ENCODE peak calls at places on chromosomes 1 and 21, in four cellular contexts. M is MM.1S, H is HepG2, P is heart left ventricle. S is an unnamed sample.
A peak's percentile ranks its signal among the peaks of the same experiment; 100 is the strongest.

GRCh38 chr1:3831689-3832088 is 25.3 kb downstream of the CEP104 start:
- DNase-seq in H (no peak), P (no peak), M (no peak), S (no peak)

GRCh38 chr1:1156140-1157032 is 17.3 kb upstream of the TTLL10 start:
- DNase-seq in H (no peak), M (no peak), P (no peak), S (no peak)

GRCh38 chr1:153563991-153564390 is 1.7 kb downstream of the S100A2 start:
- DNase-seq in H (no peak), M (no peak), P (no peak), S (no peak)

GRCh38 chr1:56137829-56138505 is 441.4 kb downstream of the PLPP3 start:
- DNase-seq in M (no peak), H (no peak), P (no peak), S (no peak)

GRCh38 chr1:47536646-47537118 is 98.8 kb downstream of the FOXD2 start:
- DNase-seq in M (no peak), H (no peak), P (no peak), S (no peak)

GRCh38 chr1:35980090-35980489 is 49.2 kb downstream of the AGO3 start:
- DNase-seq in M (no peak), H (no peak), P (no peak), S (no peak)

GRCh38 chr1:205698921-205699320 is 18.6 kb upstream of the SLC45A3 start:
- DNase-seq in M (no peak), H (no peak), P (no peak), S (no peak)

GRCh38 chr21:33848252-33848953 is 67.2 kb downstream of the ATP5PO start:
- DNase-seq in H (no peak), M (no peak), P (peak; percentile 21), S (no peak)

GRCh38 chr21:23402929-23403520 is 2204.3 kb downstream of the MRPL39 start:
- DNase-seq in M (no peak), P (no peak), H (no peak), S (no peak)

GRCh38 chr1:2495026-2495425 is 18.9 kb downstream of the PLCH2 start:
- DNase-seq in P (no peak), M (no peak), H (no peak), S (no peak)

GRCh38 chr1:81432089-81432488 is 368.6 kb upstream of the ADGRL2 start:
- DNase-seq in M (no peak), P (no peak), H (no peak), S (no peak)

GRCh38 chr1:198543670-198544260 is 3.3 kb upstream of the ATP6V1G3 start:
- DNase-seq in P (no peak), H (no peak), M (no peak), S (no peak)

GRCh38 chr1:36572906-36573305 is 90.2 kb upstream of the CSF3R start:
- DNase-seq in M (no peak), P (no peak), H (no peak), S (no peak)

GRCh38 chr1:91511386-91511785 is 10.7 kb downstream of the CDC7 start:
- DNase-seq in M (peak; percentile 49), P (no peak), H (peak; percentile 35), S (peak; percentile 41)

GRCh38 chr1:94335447-94335846 is 82.7 kb upstream of the ABCD3 start:
- DNase-seq in P (no peak), H (no peak), M (no peak), S (peak; percentile 54)

GRCh38 chr21:44939532-44940115 is at the start of gene SLX9:
- DNase-seq in M (peak; percentile 92), H (peak; percentile 62), P (peak; percentile 90), S (peak; percentile 90)

GRCh38 chr1:79285659-79286058 is 279.1 kb upstream of the ADGRL4 start:
- DNase-seq in P (no peak), M (no peak), H (no peak), S (no peak)

GRCh38 chr21:42440187-42440792 is 36.6 kb downstream of the UBASH3A start:
- DNase-seq in H (no peak), P (no peak), M (no peak), S (peak; percentile 89)

GRCh38 chr1:17192394-17193221 is 12.3 kb upstream of the PADI1 start:
- DNase-seq in M (no peak), H (no peak), P (no peak), S (no peak)

GRCh38 chr1:197441990-197442389 is 173.9 kb downstream of the CRB1 start:
- DNase-seq in M (no peak), H (peak; percentile 30), P (peak; percentile 57), S (no peak)

GRCh38 chr1:203559523-203559922 is 65.6 kb downstream of the OPTC start:
- DNase-seq in P (no peak), M (no peak), H (no peak), S (no peak)

GRCh38 chr1:232813082-232813481 is 7.9 kb downstream of the MAP10 start:
- DNase-seq in M (no peak), P (no peak), H (no peak), S (no peak)

GRCh38 chr1:113870778-113871177 is 734 bp downstream of the PTPN22 start:
- DNase-seq in M (no peak), P (no peak), H (no peak), S (peak; percentile 34)

GRCh38 chr21:39217356-39218081 is 34.3 kb upstream of the PSMG1 start:
- DNase-seq in M (no peak), P (no peak), H (no peak), S (no peak)

GRCh38 chr1:80731241-80731894 is 1069.4 kb upstream of the ADGRL2 start:
- DNase-seq in H (no peak), P (no peak), M (no peak), S (no peak)

GRCh38 chr21:42009018-42009830 is 936 bp downstream of the ZBTB21 start:
- DNase-seq in H (peak; percentile 62), M (peak; percentile 83), P (peak; percentile 77), S (peak; percentile 83)

GRCh38 chr1:97412737-97413136 is 508.1 kb downstream of the DPYD start:
- DNase-seq in M (no peak), P (no peak), H (no peak), S (no peak)

GRCh38 chr21:43209575-43210453 is 41.0 kb downstream of the CRYAA start:
- DNase-seq in H (peak; percentile 72), P (peak; percentile 68), M (no peak), S (no peak)

GRCh38 chr1:36322786-36323635 is 434 bp downstream of the EVA1B start:
- DNase-seq in P (peak; percentile 86), H (no peak), M (no peak), S (peak; percentile 38)

GRCh38 chr1:161209790-161210409 is 5.2 kb upstream of the FCER1G start:
- DNase-seq in P (peak; percentile 82), H (peak; percentile 79), M (peak; percentile 90), S (peak; percentile 82)

GRCh38 chr1:173914366-173914871 is 2.7 kb downstream of the SERPINC1 start:
- DNase-seq in H (peak; percentile 44), M (peak; percentile 70), P (no peak), S (peak; percentile 62)

GRCh38 chr1:58893257-58893869 is 109.5 kb upstream of the JUN start:
- DNase-seq in H (no peak), P (no peak), M (no peak), S (no peak)

GRCh38 chr1:6955357-6956154 is 170.3 kb downstream of the CAMTA1 start:
- DNase-seq in M (no peak), P (no peak), H (no peak), S (no peak)

GRCh38 chr1:41611068-41611931 is 126.8 kb upstream of the EDN2 start:
- DNase-seq in P (no peak), H (no peak), M (no peak), S (no peak)

GRCh38 chr1:65827346-65827745 is 34.7 kb downstream of the PDE4B start:
- DNase-seq in M (no peak), P (no peak), H (no peak), S (no peak)

GRCh38 chr1:101410048-101410878 is 173.4 kb downstream of the S1PR1 start:
- DNase-seq in M (no peak), P (no peak), H (no peak), S (peak; percentile 96)

GRCh38 chr1:13512472-13512871 is 1.3 kb downstream of the LRRC38 start:
- DNase-seq in M (no peak), H (no peak), P (no peak), S (no peak)

GRCh38 chr1:13517193-13517812 is 3.5 kb upstream of the LRRC38 start:
- DNase-seq in M (no peak), H (peak; percentile 5), P (no peak), S (no peak)

GRCh38 chr1:13513063-13513884 is 529 bp downstream of the LRRC38 start:
- DNase-seq in H (no peak), M (no peak), P (peak; percentile 38), S (no peak)

GRCh38 chr1:13516606-13517005 is 2.8 kb upstream of the LRRC38 start:
- DNase-seq in M (no peak), H (no peak), P (no peak), S (no peak)

DNA sequence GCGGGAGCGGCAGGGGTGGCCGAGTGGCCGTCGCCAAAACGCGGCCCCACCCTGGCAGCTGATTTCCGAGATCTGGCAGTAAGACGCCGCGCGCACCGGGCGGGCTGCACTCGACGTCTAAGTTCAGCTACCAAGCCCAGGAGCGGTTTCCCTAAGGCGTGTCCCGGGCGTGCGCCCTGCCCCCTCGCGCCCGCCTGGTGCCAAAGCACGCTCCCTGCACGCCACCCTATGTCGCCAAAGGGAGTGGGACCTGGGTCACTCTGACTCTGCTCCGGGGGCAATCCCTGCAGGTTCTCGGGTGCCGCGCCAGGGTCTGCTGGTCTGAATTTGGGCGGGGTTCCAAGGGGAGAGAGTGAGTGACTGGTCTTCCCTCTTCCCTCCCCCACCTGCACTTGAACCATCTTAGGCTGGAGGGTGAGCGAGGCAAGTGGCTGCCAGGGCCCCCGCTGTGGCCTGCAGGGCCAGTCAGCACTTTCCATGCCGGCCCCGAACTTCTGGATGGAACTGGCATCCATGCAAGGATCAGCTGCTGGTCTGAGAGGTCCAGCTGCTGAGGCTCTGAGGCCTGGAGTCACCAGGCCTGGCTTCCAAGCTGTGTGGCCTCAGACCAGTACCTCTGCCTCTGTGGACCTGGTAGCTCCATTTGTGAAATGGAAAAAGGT is at the start of gene LRRC38:
- DNase-seq in P (peak; percentile 60), M (peak; percentile 56), H (no peak), S (no peak)
- TF ChIP-seq CTCF in P (peak; percentile 24), M (peak; percentile 42), H (no peak), S (no peak)

GRCh38 chr1:110003747-110004428 is 19.3 kb downstream of the AHCYL1 start:
- DNase-seq in P (no peak), H (peak; percentile 67), M (no peak), S (peak; percentile 84)
- H3K4me3 ChIP-seq in P (peak overlapping the region; percentile 15), H (no peak overlapping the region), M (no peak overlapping the region), S (no peak overlapping the region)

GRCh38 chr1:115134850-115135484 is 45.7 kb upstream of the TSPAN2 start:
- DNase-seq in H (no peak), P (no peak), M (no peak), S (no peak)
- TF ChIP-seq CTCF in H (no peak), P (no peak), M (no peak), S (no peak)

DNA sequence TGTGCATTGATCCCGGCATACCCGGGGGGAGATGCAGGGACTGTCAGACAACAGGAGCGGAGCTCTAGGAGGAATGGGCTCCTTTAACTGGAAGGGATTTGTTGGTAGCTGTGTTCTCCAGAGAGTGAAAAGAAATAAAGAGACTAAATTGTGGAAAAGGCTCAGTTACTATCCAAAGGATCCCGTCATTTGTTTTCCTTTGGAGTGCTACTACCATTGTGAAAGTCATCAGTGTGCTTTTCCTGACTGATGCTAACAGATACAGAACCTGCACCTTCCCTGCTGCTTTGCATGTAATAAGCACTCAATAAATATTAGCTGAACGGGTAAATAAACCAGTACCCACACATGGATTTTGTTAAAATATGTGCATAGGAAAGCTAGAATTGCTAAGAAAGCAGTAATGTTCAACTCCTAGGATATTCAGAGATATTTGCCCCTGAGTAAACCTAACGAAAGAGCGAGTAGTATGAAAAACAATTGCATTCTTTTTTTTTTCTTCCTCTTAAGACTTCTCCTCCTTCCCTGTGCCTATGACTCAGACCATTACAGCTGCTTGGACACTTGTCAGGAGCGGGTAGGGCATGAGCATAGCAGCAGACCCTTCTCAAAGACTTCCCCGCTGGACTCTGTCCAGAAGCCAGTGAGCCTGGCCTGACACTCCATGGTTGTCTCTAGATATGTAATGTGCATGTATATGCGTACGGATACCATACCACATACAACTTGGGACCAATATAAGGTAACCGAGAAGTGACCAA is 41.6 kb downstream of the PTGFRN start:
- DNase-seq in M (no peak), P (no peak), H (no peak), S (no peak)
- H3K4me3 ChIP-seq in M (no peak overlapping the region), P (peak overlapping the region; percentile 22), H (no peak overlapping the region), S (no peak overlapping the region)

S was measured in GM12865.